ENCODE peak calls at places on chromosome 4, in eight cellular contexts. M is Caki2, Q is NCI-H1436, C is cerebellum, H is ureter, K is hippocampal formation, P is SW480, E is NCI-H748 treated with DMSO at 0.1 percent for 48 hours. U is an unnamed sample.

GRCh38 chr4:117700111-117700892 is 334.0 kb upstream of the NDST3 start:
- DNase-seq in M (no peak), Q (no peak), C (no peak), H (no peak), K (no peak), P (peak; percentile 1), E (no peak), U (no peak)

GRCh38 chr4:55372259-55372658 is 23.5 kb upstream of the TMEM165 start:
- DNase-seq in M (no peak), Q (no peak), C (no peak), H (no peak), K (no peak), P (no peak), E (no peak), U (no peak)

GRCh38 chr4:148215202-148215601 is 227.0 kb downstream of the NR3C2 start:
- DNase-seq in M (peak; percentile 44), Q (no peak), C (no peak), H (no peak), K (no peak), P (no peak), E (no peak), U (no peak)

GRCh38 chr4:54227261-54228063 is 1.6 kb upstream of the PDGFRA start:
- DNase-seq in M (peak; percentile 82), Q (no peak), C (no peak), H (no peak), K (no peak), P (peak; percentile 52), E (peak; percentile 55), U (no peak)

GRCh38 chr4:172134536-172134935 is 321.3 kb downstream of the GALNTL6 start:
- DNase-seq in M (no peak), Q (no peak), C (no peak), H (no peak), K (no peak), P (no peak), E (no peak), U (no peak)

GRCh38 chr4:90137545-90137944 is 10.4 kb downstream of the CCSER1 start:
- DNase-seq in M (peak; percentile 6), Q (no peak), C (no peak), H (no peak), K (no peak), P (no peak), E (no peak), U (no peak)

GRCh38 chr4:8221476-8221875 is 22.4 kb downstream of the SH3TC1 start:
- DNase-seq in M (no peak), Q (no peak), C (no peak), H (no peak), K (peak; percentile 56), P (no peak), E (no peak), U (no peak)

GRCh38 chr4:113901994-113902787 is 77.3 kb downstream of the ARSJ start:
- DNase-seq in M (peak; percentile 40), Q (no peak), C (peak; percentile 82), H (peak; percentile 70), K (no peak), P (peak; percentile 12), E (no peak), U (peak; percentile 89)

U was measured in prostate gland.